ENCODE peak calls at places on chromosome 3, in four cellular contexts. D is stomach, N is GM12891, K is HCT116. A is an unnamed sample.
A peak's percentile ranks its signal among the peaks of the same experiment; 100 is the strongest.

GRCh38 chr3:184748219-184749135 is 36.6 kb upstream of the MAGEF1 start:
- DNase-seq in D (peak; percentile 46), N (no peak), K (peak; percentile 48), A (no peak)

GRCh38 chr3:130892759-130893239 is 1.1 kb upstream of the ATP2C1 start:
- DNase-seq in D (peak; percentile 74), N (peak; percentile 22), K (peak; percentile 61), A (peak; percentile 83)

GRCh38 chr3:175605851-175606250 is 746.7 kb downstream of the NAALADL2 start:
- DNase-seq in D (no peak), N (no peak), K (no peak), A (no peak)

GRCh38 chr3:120472121-120472844 is 21.5 kb upstream of the FSTL1 start:
- DNase-seq in D (no peak), N (no peak), K (no peak), A (no peak)

GRCh38 chr3:178297204-178297603 is 239.0 kb upstream of the KCNMB2 start:
- DNase-seq in D (no peak), N (no peak), K (no peak), A (no peak)

GRCh38 chr3:13537926-13538325 is 11.0 kb upstream of the FBLN2 start:
- DNase-seq in D (no peak), N (no peak), K (peak; percentile 88), A (no peak)

GRCh38 chr3:55951371-55951770 is 464.3 kb upstream of the WNT5A start:
- DNase-seq in D (no peak), N (no peak), K (no peak), A (no peak)

GRCh38 chr3:108486910-108487309 is 23.5 kb downstream of the MYH15 start:
- DNase-seq in D (no peak), N (no peak), K (no peak), A (no peak)

GRCh38 chr3:149352556-149352955 is 19.1 kb upstream of the TM4SF18 start:
- DNase-seq in D (peak; percentile 57), N (peak; percentile 44), K (peak; percentile 75), A (peak; percentile 37)

GRCh38 chr3:11651900-11652299 is 8.2 kb upstream of the VGLL4 start:
- DNase-seq in D (no peak), N (no peak), K (peak; percentile 21), A (no peak)

GRCh38 chr3:113157408-113157980 is 53.9 kb upstream of the BOC start:
- DNase-seq in D (no peak), N (no peak), K (no peak), A (no peak)
- TF ChIP-seq POLR2AphosphoS5 in D (no peak), N (no peak), K (no peak), A (no peak)

GRCh38 chr3:138594150-138594934 is at the start of gene CEP70:
- DNase-seq in D (peak; percentile 95), N (peak; percentile 53), K (peak; percentile 90), A (peak; percentile 95)
- TF ChIP-seq POLR2AphosphoS5 in D (peak; percentile 90), N (no peak), K (peak; percentile 97), A (peak; percentile 96)

GRCh38 chr3:21331321-21331720 is 419.7 kb downstream of the ZNF385D start:
- DNase-seq in D (no peak), N (no peak), K (no peak), A (no peak)

GRCh38 chr3:21330293-21330692 is 420.7 kb downstream of the ZNF385D start:
- DNase-seq in D (no peak), N (peak; percentile 2), K (no peak), A (no peak)

GRCh38 chr3:21328982-21329381 is 422.0 kb downstream of the ZNF385D start:
- DNase-seq in D (no peak), N (no peak), K (no peak), A (no peak)

GRCh38 chr3:21326704-21327103 is 424.3 kb downstream of the ZNF385D start:
- DNase-seq in D (no peak), N (no peak), K (no peak), A (no peak)
- TF ChIP-seq POLR2AphosphoS5 in D (no peak), N (no peak), K (no peak), A (no peak)

GRCh38 chr3:188240189-188240981 is 86.4 kb downstream of the LPP start:
- DNase-seq in D (no peak), N (no peak), K (no peak), A (no peak)

GRCh38 chr3:188241072-188241471 is 87.1 kb downstream of the LPP start:
- DNase-seq in D (no peak), N (no peak), K (no peak), A (no peak)

GRCh38 chr3:188243124-188243795 is 89.3 kb downstream of the LPP start:
- DNase-seq in D (no peak), N (no peak), K (no peak), A (no peak)

GRCh38 chr3:188242426-188243123 is 88.6 kb downstream of the LPP start:
- DNase-seq in D (no peak), N (no peak), K (no peak), A (no peak)

DNA sequence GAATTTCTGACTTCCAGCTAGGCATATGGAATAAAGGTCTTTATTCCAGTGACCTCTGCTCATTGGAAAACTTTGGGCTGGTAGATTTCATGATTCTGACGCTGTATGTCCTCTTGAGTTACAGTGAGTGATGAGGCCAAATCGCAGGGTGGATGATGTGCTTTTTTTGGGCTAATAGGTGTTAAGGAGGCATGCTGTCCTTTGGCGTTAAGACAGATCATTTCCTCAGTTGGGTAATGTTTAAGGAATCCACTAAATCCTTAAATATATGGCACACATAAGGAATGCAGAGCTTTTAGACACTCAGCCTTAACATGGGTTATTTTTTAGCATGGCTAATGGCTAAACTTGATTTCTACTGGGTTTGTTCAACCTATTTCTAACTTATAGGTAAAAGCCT is 87.9 kb downstream of the LPP start:
- DNase-seq in D (no peak), N (no peak), K (no peak), A (no peak)
- TF ChIP-seq POLR2AphosphoS5 in D (no peak), N (no peak), K (no peak), A (no peak)

GRCh38 chr3:7924228-7924627 is 577.4 kb upstream of the LMCD1 start:
- DNase-seq in D (no peak), N (no peak), K (no peak), A (no peak)
- TF ChIP-seq POLR2AphosphoS5 in D (no peak), N (no peak), K (no peak), A (no peak)

DNA sequence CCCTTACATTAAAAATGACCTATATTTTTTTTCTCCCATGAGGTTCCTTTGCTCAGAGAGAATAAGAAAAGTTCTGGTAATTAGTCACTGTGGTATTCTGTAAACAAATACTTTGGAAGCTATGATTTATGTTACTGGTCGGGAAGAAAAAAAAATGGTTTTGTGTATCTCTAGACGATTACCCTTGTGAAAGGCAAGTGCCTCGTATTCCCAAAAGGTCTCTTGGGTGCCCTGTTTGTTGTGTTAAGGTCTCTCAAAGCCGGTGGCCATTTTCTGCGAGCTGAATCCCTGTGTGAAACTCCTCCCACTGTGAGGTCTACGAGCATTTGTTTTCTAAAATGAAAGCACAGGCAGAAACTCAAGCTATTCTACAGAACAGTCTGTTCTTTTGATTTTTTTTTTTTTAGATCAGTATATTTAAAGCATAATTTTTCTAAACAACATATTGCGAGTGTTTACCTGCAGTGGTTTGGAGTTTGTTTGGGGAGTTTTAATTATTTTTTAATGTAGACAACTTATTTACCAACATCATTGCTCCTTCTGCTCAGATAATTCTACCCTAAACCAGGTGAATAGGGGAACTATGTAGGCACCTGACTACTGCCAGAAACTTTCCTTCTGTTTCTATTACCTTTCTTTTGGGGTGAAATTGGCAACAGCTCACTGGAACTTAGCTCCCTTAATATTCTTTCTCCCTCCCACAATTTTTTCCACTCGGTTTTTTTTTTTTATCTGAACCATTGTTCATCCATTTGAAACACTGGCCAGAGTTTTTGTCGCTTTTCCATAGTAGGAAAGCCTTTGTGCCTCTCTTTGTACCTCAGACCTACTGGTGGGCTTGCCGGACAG is 44.0 kb downstream of the ZBTB38 start:
- DNase-seq in D (peak; percentile 60), N (no peak), K (no peak), A (peak; percentile 69)
- TF ChIP-seq POLR2AphosphoS5 in D (peak; percentile 67), N (no peak), K (no peak), A (peak; percentile 67)

A was measured in prostate gland.